ENCODE peak calls at places on chromosomes 4 and X, in seven cellular contexts. One of them, this sample, is unnamed.

GRCh38 chrX:51395807-51396728 is 63.4 kb downstream of the NUDT10 start:
- DNase-seq in GM12878: no peak
- DNase-seq in K562: peak; percentile 16
- DNase-seq in HCT116: no peak
- DNase-seq in SK-N-SH: peak; percentile 73
- DNase-seq in H1: no peak
- DNase-seq in HepG2: no peak
- DNase-seq in this sample: no peak

GRCh38 chr4:55308071-55308470 is 38.0 kb upstream of the SRD5A3 start:
- DNase-seq in GM12878: no peak
- DNase-seq in K562: no peak
- DNase-seq in HCT116: no peak
- DNase-seq in SK-N-SH: no peak
- DNase-seq in H1: no peak
- DNase-seq in HepG2: no peak
- DNase-seq in this sample: no peak

GRCh38 chr4:149534779-149535178 is 280.9 kb downstream of the IQCM start:
- DNase-seq in GM12878: no peak
- DNase-seq in K562: no peak
- DNase-seq in HCT116: no peak
- DNase-seq in SK-N-SH: no peak
- DNase-seq in H1: no peak
- DNase-seq in HepG2: no peak
- DNase-seq in this sample: no peak

GRCh38 chr4:107885865-107886264 is 45.5 kb upstream of the CYP2U1 start:
- DNase-seq in GM12878: no peak
- DNase-seq in K562: no peak
- DNase-seq in HCT116: no peak
- DNase-seq in SK-N-SH: no peak
- DNase-seq in H1: no peak
- DNase-seq in HepG2: no peak
- DNase-seq in this sample: no peak

GRCh38 chrX:103437147-103437873 is 61.0 kb downstream of the BEX3 start:
- DNase-seq in GM12878: no peak
- DNase-seq in K562: no peak
- DNase-seq in HCT116: no peak
- DNase-seq in SK-N-SH: no peak
- DNase-seq in H1: no peak
- DNase-seq in HepG2: no peak
- DNase-seq in this sample: no peak

GRCh38 chrX:9614016-9614415 is 149.2 kb downstream of the TBL1X start:
- DNase-seq in GM12878: no peak
- DNase-seq in K562: no peak
- DNase-seq in HCT116: no peak
- DNase-seq in SK-N-SH: no peak
- DNase-seq in H1: no peak
- DNase-seq in HepG2: no peak
- DNase-seq in this sample: no peak

GRCh38 chr4:104486702-104487101 is 8.0 kb downstream of the CXXC4 start:
- DNase-seq in GM12878: no peak
- DNase-seq in K562: no peak
- DNase-seq in HCT116: no peak
- DNase-seq in SK-N-SH: no peak
- DNase-seq in H1: no peak
- DNase-seq in HepG2: no peak
- DNase-seq in this sample: no peak

GRCh38 chr4:181674315-181674714 is 568.9 kb upstream of the TENM3 start:
- DNase-seq in GM12878: no peak
- DNase-seq in K562: no peak
- DNase-seq in HCT116: no peak
- DNase-seq in SK-N-SH: no peak
- DNase-seq in H1: no peak
- DNase-seq in HepG2: no peak
- DNase-seq in this sample: no peak

GRCh38 chr4:147732516-147733193 is 767 bp downstream of the ARHGAP10 start:
- DNase-seq in GM12878: no peak
- DNase-seq in K562: peak; percentile 26
- DNase-seq in HCT116: no peak
- DNase-seq in SK-N-SH: peak; percentile 80
- DNase-seq in H1: no peak
- DNase-seq in HepG2: no peak
- DNase-seq in this sample: peak; percentile 46

GRCh38 chr4:20251061-20251795 is 477 bp upstream of the SLIT2 start:
- DNase-seq in GM12878: no peak
- DNase-seq in K562: no peak
- DNase-seq in HCT116: no peak
- DNase-seq in SK-N-SH: no peak
- DNase-seq in H1: no peak
- DNase-seq in HepG2: no peak
- DNase-seq in this sample: no peak

GRCh38 chr4:88097301-88097700 is 61.1 kb downstream of the ABCG2 start:
- DNase-seq in GM12878: no peak
- DNase-seq in K562: no peak
- DNase-seq in HCT116: no peak
- DNase-seq in SK-N-SH: no peak
- DNase-seq in H1: no peak
- DNase-seq in HepG2: no peak
- DNase-seq in this sample: no peak

GRCh38 chr4:38150021-38150671 is 189.9 kb downstream of the PTTG2 start:
- DNase-seq in GM12878: no peak
- DNase-seq in K562: no peak
- DNase-seq in HCT116: no peak
- DNase-seq in SK-N-SH: no peak
- DNase-seq in H1: no peak
- DNase-seq in HepG2: no peak
- DNase-seq in this sample: no peak

GRCh38 chr4:78057135-78057599 is at the start of gene FRAS1:
- DNase-seq in GM12878: no peak
- DNase-seq in K562: no peak
- DNase-seq in HCT116: no peak
- DNase-seq in SK-N-SH: peak; percentile 73
- DNase-seq in H1: no peak
- DNase-seq in HepG2: peak; percentile 62
- DNase-seq in this sample: no peak

GRCh38 chrX:7446815-7447214 is 298.9 kb upstream of the PUDP start:
- DNase-seq in GM12878: no peak
- DNase-seq in K562: no peak
- DNase-seq in HCT116: no peak
- DNase-seq in SK-N-SH: no peak
- DNase-seq in H1: no peak
- DNase-seq in HepG2: no peak
- DNase-seq in this sample: no peak

GRCh38 chr4:113358784-113359183 is 309.3 kb downstream of the ANK2 start:
- DNase-seq in GM12878: no peak
- DNase-seq in K562: no peak
- DNase-seq in HCT116: no peak
- DNase-seq in SK-N-SH: no peak
- DNase-seq in H1: no peak
- DNase-seq in HepG2: no peak
- DNase-seq in this sample: peak; percentile 25

GRCh38 chr4:155392486-155393184 is 15.9 kb upstream of the MAP9 start:
- DNase-seq in GM12878: no peak
- DNase-seq in K562: no peak
- DNase-seq in HCT116: peak; percentile 61
- DNase-seq in SK-N-SH: no peak
- DNase-seq in H1: no peak
- DNase-seq in HepG2: peak; percentile 7
- DNase-seq in this sample: peak; percentile 48

GRCh38 chr4:16294455-16294854 is 68.2 kb upstream of the TAPT1 start:
- DNase-seq in GM12878: no peak
- DNase-seq in K562: no peak
- DNase-seq in HCT116: no peak
- DNase-seq in SK-N-SH: no peak
- DNase-seq in H1: no peak
- DNase-seq in HepG2: no peak
- DNase-seq in this sample: no peak

GRCh38 chr4:3223986-3224748 is 24.8 kb upstream of the MSANTD1 start:
- DNase-seq in GM12878: no peak
- DNase-seq in K562: no peak
- DNase-seq in HCT116: no peak
- DNase-seq in SK-N-SH: no peak
- DNase-seq in H1: no peak
- DNase-seq in HepG2: no peak
- DNase-seq in this sample: no peak

GRCh38 chrX:103629295-103630170 is 758 bp downstream of the TCEAL1 start:
- DNase-seq in GM12878: no peak
- DNase-seq in K562: peak; percentile 34
- DNase-seq in HCT116: no peak
- DNase-seq in SK-N-SH: peak; percentile 70
- DNase-seq in H1: no peak
- DNase-seq in HepG2: peak; percentile 39
- DNase-seq in this sample: no peak

GRCh38 chrX:125205918-125206665 is 113.6 kb upstream of the TEX13C start:
- DNase-seq in GM12878: no peak
- DNase-seq in K562: no peak
- DNase-seq in HCT116: no peak
- DNase-seq in SK-N-SH: peak; percentile 5
- DNase-seq in H1: no peak
- DNase-seq in HepG2: no peak
- DNase-seq in this sample: no peak

GRCh38 chr4:78214078-78214477 is 157.0 kb downstream of the FRAS1 start:
- DNase-seq in GM12878: no peak
- DNase-seq in K562: no peak
- DNase-seq in HCT116: no peak
- DNase-seq in SK-N-SH: no peak
- DNase-seq in H1: no peak
- DNase-seq in HepG2: no peak
- DNase-seq in this sample: no peak

GRCh38 chr4:40309250-40309774 is 25.8 kb upstream of the CHRNA9 start:
- DNase-seq in GM12878: peak; percentile 92
- DNase-seq in K562: peak; percentile 77
- DNase-seq in HCT116: peak; percentile 77
- DNase-seq in SK-N-SH: peak; percentile 70
- DNase-seq in H1: peak; percentile 92
- DNase-seq in HepG2: peak; percentile 64
- DNase-seq in this sample: peak; percentile 27

GRCh38 chrX:40177489-40177888 is 79.7 kb upstream of the BCOR start:
- DNase-seq in GM12878: no peak
- DNase-seq in K562: no peak
- DNase-seq in HCT116: no peak
- DNase-seq in SK-N-SH: no peak
- DNase-seq in H1: no peak
- DNase-seq in HepG2: no peak
- DNase-seq in this sample: peak; percentile 57

GRCh38 chrX:40176979-40177430 is 79.2 kb upstream of the BCOR start:
- DNase-seq in GM12878: no peak
- DNase-seq in K562: no peak
- DNase-seq in HCT116: no peak
- DNase-seq in SK-N-SH: peak; percentile 65
- DNase-seq in H1: no peak
- DNase-seq in HepG2: peak; percentile 50
- DNase-seq in this sample: peak; percentile 38

GRCh38 chrX:40175416-40176255 is 77.9 kb upstream of the BCOR start:
- DNase-seq in GM12878: no peak
- DNase-seq in K562: peak; percentile 44
- DNase-seq in HCT116: no peak
- DNase-seq in SK-N-SH: peak; percentile 68
- DNase-seq in H1: no peak
- DNase-seq in HepG2: peak; percentile 47
- DNase-seq in this sample: peak; percentile 83

GRCh38 chrX:40174594-40175415 is 77.0 kb upstream of the BCOR start:
- DNase-seq in GM12878: no peak
- DNase-seq in K562: no peak
- DNase-seq in HCT116: no peak
- DNase-seq in SK-N-SH: peak; percentile 70
- DNase-seq in H1: no peak
- DNase-seq in HepG2: peak; percentile 22
- DNase-seq in this sample: no peak

GRCh38 chrX:40176256-40176978 is 78.7 kb upstream of the BCOR start:
- DNase-seq in GM12878: no peak
- DNase-seq in K562: peak; percentile 81
- DNase-seq in HCT116: no peak
- DNase-seq in SK-N-SH: peak; percentile 74
- DNase-seq in H1: no peak
- DNase-seq in HepG2: peak; percentile 35
- DNase-seq in this sample: peak; percentile 52
- TF ChIP-seq JUND in GM12878: no peak
- TF ChIP-seq JUND in K562: peak; percentile 27
- TF ChIP-seq JUND in HCT116: no peak
- TF ChIP-seq JUND in SK-N-SH: no peak
- TF ChIP-seq JUND in H1: no peak
- TF ChIP-seq JUND in HepG2: no peak
- TF ChIP-seq JUND in this sample: no peak

GRCh38 chrX:12210196-12210815 is 72.0 kb downstream of the FRMPD4 start:
- DNase-seq in GM12878: no peak
- DNase-seq in K562: no peak
- DNase-seq in HCT116: no peak
- DNase-seq in SK-N-SH: no peak
- DNase-seq in H1: no peak
- DNase-seq in HepG2: no peak
- DNase-seq in this sample: no peak
- TF ChIP-seq JUND in GM12878: no peak
- TF ChIP-seq JUND in K562: no peak
- TF ChIP-seq JUND in HCT116: no peak
- TF ChIP-seq JUND in SK-N-SH: no peak
- TF ChIP-seq JUND in H1: no peak
- TF ChIP-seq JUND in HepG2: no peak
- TF ChIP-seq JUND in this sample: no peak

GRCh38 chr4:146053901-146054300 is 115.3 kb upstream of the ZNF827 start:
- DNase-seq in GM12878: no peak
- DNase-seq in K562: no peak
- DNase-seq in HCT116: no peak
- DNase-seq in SK-N-SH: no peak
- DNase-seq in H1: no peak
- DNase-seq in HepG2: no peak
- DNase-seq in this sample: no peak

GRCh38 chr4:146049802-146050201 is 111.2 kb upstream of the ZNF827 start:
- DNase-seq in GM12878: peak; percentile 56
- DNase-seq in K562: peak; percentile 12
- DNase-seq in HCT116: no peak
- DNase-seq in SK-N-SH: no peak
- DNase-seq in H1: no peak
- DNase-seq in HepG2: no peak
- DNase-seq in this sample: no peak

GRCh38 chr4:146054676-146055075 is 116.1 kb upstream of the ZNF827 start:
- DNase-seq in GM12878: no peak
- DNase-seq in K562: no peak
- DNase-seq in HCT116: no peak
- DNase-seq in SK-N-SH: no peak
- DNase-seq in H1: no peak
- DNase-seq in HepG2: no peak
- DNase-seq in this sample: no peak

GRCh38 chr4:146051724-146052396 is 113.2 kb upstream of the ZNF827 start:
- DNase-seq in GM12878: no peak
- DNase-seq in K562: no peak
- DNase-seq in HCT116: no peak
- DNase-seq in SK-N-SH: no peak
- DNase-seq in H1: no peak
- DNase-seq in HepG2: no peak
- DNase-seq in this sample: no peak
- TF ChIP-seq JUND in GM12878: no peak
- TF ChIP-seq JUND in K562: no peak
- TF ChIP-seq JUND in HCT116: no peak
- TF ChIP-seq JUND in SK-N-SH: peak; percentile 16
- TF ChIP-seq JUND in H1: no peak
- TF ChIP-seq JUND in HepG2: no peak
- TF ChIP-seq JUND in this sample: no peak

DNA sequence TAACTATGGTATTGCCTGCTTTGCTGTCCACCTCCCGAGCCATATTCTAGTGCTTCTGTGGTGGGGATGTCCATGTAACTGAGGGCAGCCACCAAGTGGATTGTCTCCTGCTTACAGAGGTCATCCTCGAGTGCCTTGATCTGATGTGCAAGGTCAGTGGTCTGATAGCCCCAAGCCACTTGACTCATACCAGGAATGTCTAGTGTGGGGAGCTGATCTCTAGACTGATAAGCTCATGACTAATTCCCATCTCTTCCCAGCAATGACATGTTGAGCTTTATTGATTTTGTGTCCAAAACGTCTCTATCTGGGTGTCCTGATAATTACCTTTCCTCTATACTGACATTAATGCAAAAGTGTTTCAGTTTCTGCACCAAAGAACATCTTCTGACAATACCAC is 168.4 kb upstream of the WDR1 start:
- DNase-seq in GM12878: no peak
- DNase-seq in K562: peak; percentile 44
- DNase-seq in HCT116: no peak
- DNase-seq in SK-N-SH: no peak
- DNase-seq in H1: no peak
- DNase-seq in HepG2: no peak
- DNase-seq in this sample: no peak
- TF ChIP-seq JUND in GM12878: no peak
- TF ChIP-seq JUND in K562: peak; percentile 83
- TF ChIP-seq JUND in HCT116: no peak
- TF ChIP-seq JUND in SK-N-SH: no peak
- TF ChIP-seq JUND in H1: no peak
- TF ChIP-seq JUND in HepG2: no peak
- TF ChIP-seq JUND in this sample: no peak

This sample was measured in T47D.